ENCODE peak calls at places on chromosome 9, in five cellular contexts. T is stimulated activated CD4-positive, alpha-beta T cell treated with anti-CD3 and anti-CD28 coated beads, Interleukin-12 subunit alpha, Interleukin-12 subunit beta, amount 100 ng/mL, for 24 hours; D is stimulated activated naive CD8-positive, alpha-beta T cell treated with anti-CD3 and anti-CD28 coated beads, Interleukin-15, Interleukin-2, amounts not matched to agents 100 U/mL and 50 U/mL, for 24 hours; O is mucosa of gallbladder; H is cerebellum. U is an unnamed sample.

GRCh38 chr9:19470567-19470966 is 61.8 kb downstream of the ACER2 start:
- DNase-seq in H (no peak), O (no peak), T (no peak), D (no peak), U (no peak)

GRCh38 chr9:114082017-114082735 is 4.1 kb upstream of the AMBP start:
- DNase-seq in D (peak; percentile 88), H (peak; percentile 87), O (peak; percentile 95), T (peak; percentile 87), U (peak; percentile 75)

GRCh38 chr9:13266172-13266571 is 13.3 kb downstream of the MPDZ start:
- DNase-seq in T (no peak), H (no peak), D (no peak), O (no peak), U (peak; percentile 53)

GRCh38 chr9:89465726-89466308 is 32.1 kb downstream of the SEMA4D start:
- DNase-seq in O (no peak), H (no peak), T (no peak), D (no peak), U (no peak)

GRCh38 chr9:125977223-125977622 is 230.1 kb downstream of the PBX3 start:
- DNase-seq in O (no peak), T (no peak), H (no peak), D (no peak), U (no peak)

GRCh38 chr9:32551491-32552049 is 557 bp upstream of the SMIM27 start:
- DNase-seq in T (peak; percentile 31), O (peak; percentile 18), D (peak; percentile 53), H (peak; percentile 13), U (peak; percentile 52)

GRCh38 chr9:94675008-94675841 is 35.9 kb upstream of the FBP1 start:
- DNase-seq in H (no peak), D (no peak), O (no peak), T (no peak), U (peak; percentile 51)

GRCh38 chr9:110191616-110192015 is 16.3 kb downstream of the C9orf152 start:
- DNase-seq in T (no peak), D (no peak), O (no peak), H (no peak), U (no peak)

GRCh38 chr9:38671748-38672147 is 48.2 kb downstream of the FAM240B start:
- DNase-seq in D (no peak), H (no peak), O (no peak), T (no peak), U (no peak)

GRCh38 chr9:127361561-127361960 is 35.4 kb upstream of the SLC2A8 start:
- DNase-seq in O (no peak), H (no peak), T (no peak), D (no peak), U (no peak)

GRCh38 chr9:129637673-129638439 is 4.1 kb downstream of the ASB6 start:
- DNase-seq in H (no peak), T (no peak), D (no peak), O (no peak), U (no peak)

GRCh38 chr9:88090151-88090581 is 48.1 kb downstream of the SPATA31C2 start:
- DNase-seq in T (no peak), H (no peak), O (peak; percentile 44), D (no peak), U (no peak)

GRCh38 chr9:137479315-137479861 is 20.3 kb upstream of the NSMF start:
- DNase-seq in T (no peak), H (peak; percentile 85), D (no peak), O (no peak), U (no peak)

GRCh38 chr9:127158995-127159801 is 36.8 kb upstream of the ANGPTL2 start:
- DNase-seq in H (peak; percentile 59), O (peak; percentile 84), D (no peak), T (no peak), U (no peak)

GRCh38 chr9:95874303-95874988 is 1.0 kb upstream of the ERCC6L2 start:
- DNase-seq in T (no peak), D (no peak), H (peak; percentile 31), O (no peak), U (peak; percentile 34)

GRCh38 chr9:86948153-86948929 is 1.0 kb upstream of the GAS1 start:
- DNase-seq in T (peak; percentile 64), D (peak; percentile 75), H (peak; percentile 77), O (peak; percentile 80), U (peak; percentile 61)

GRCh38 chr9:74331607-74332006 is 165.5 kb upstream of the RORB start:
- DNase-seq in T (no peak), O (no peak), H (no peak), D (no peak), U (no peak)

GRCh38 chr9:94745806-94746540 is 19.5 kb downstream of the AOPEP start:
- DNase-seq in O (no peak), T (no peak), H (no peak), D (no peak), U (no peak)